ENCODE peak calls at places on chromosomes 7 and 10, in six cellular contexts. B is thoracic aorta; G is psoas muscle; D is CD4-positive, CD25-positive, alpha-beta regulatory T cell; X is pancreas; N is NCI-H1105. W is an unnamed sample.

GRCh38 chr10:102596506-102596971 is 47.7 kb upstream of the TRIM8 start:
- DNase-seq in B (no peak), G (no peak), D (no peak), X (peak; percentile 48), N (peak; percentile 19), W (peak; percentile 47)

GRCh38 chr7:84949067-84949466 is 237.8 kb downstream of the SEMA3D start:
- DNase-seq in B (no peak), G (no peak), D (no peak), X (no peak), N (no peak), W (no peak)

GRCh38 chr7:30206466-30206865 is 71.7 kb downstream of the MTURN start:
- DNase-seq in B (no peak), G (no peak), D (no peak), X (no peak), N (no peak), W (no peak)

GRCh38 chr7:55570939-55571338 is 1.4 kb downstream of the VOPP1 start:
- DNase-seq in B (no peak), G (no peak), D (no peak), X (no peak), N (no peak), W (no peak)

GRCh38 chr7:104363355-104363754 is 35.0 kb downstream of the LHFPL3 start:
- DNase-seq in B (no peak), G (no peak), D (no peak), X (no peak), N (no peak), W (no peak)

GRCh38 chr7:38699481-38699880 is 68.3 kb upstream of the AMPH start:
- DNase-seq in B (no peak), G (no peak), D (no peak), X (no peak), N (no peak), W (no peak)

GRCh38 chr7:35593896-35594295 is 101.0 kb downstream of the HERPUD2 start:
- DNase-seq in B (no peak), G (no peak), D (no peak), X (no peak), N (no peak), W (no peak)

GRCh38 chr7:87220026-87220733 is 648 bp upstream of the TMEM243 start:
- DNase-seq in B (peak; percentile 9), G (peak; percentile 85), D (peak; percentile 77), X (peak; percentile 77), N (peak; percentile 88), W (peak; percentile 85)

GRCh38 chr10:131022981-131023380 is 288.5 kb downstream of the TCERG1L start:
- DNase-seq in B (no peak), G (no peak), D (no peak), X (no peak), N (no peak), W (no peak)

GRCh38 chr7:6205921-6206660 is 66.3 kb downstream of the CYTH3 start:
- DNase-seq in B (no peak), G (no peak), D (no peak), X (no peak), N (no peak), W (no peak)

GRCh38 chr10:127386606-127387327 is 162.3 kb upstream of the NPS start:
- DNase-seq in B (no peak), G (no peak), D (no peak), X (no peak), N (no peak), W (no peak)

GRCh38 chr10:125156739-125157472 is 3.5 kb downstream of the CTBP2 start:
- DNase-seq in B (no peak), G (no peak), D (no peak), X (peak; percentile 53), N (no peak), W (no peak)

GRCh38 chr7:22572292-22572691 is 72.3 kb upstream of the STEAP1B start:
- DNase-seq in B (no peak), G (no peak), D (no peak), X (no peak), N (no peak), W (no peak)

GRCh38 chr10:59319854-59320253 is 42.5 kb downstream of the FAM13C start:
- DNase-seq in B (no peak), G (no peak), D (no peak), X (no peak), N (no peak), W (no peak)

GRCh38 chr7:130349911-130350782 is 5.5 kb downstream of the CPA5 start:
- DNase-seq in B (no peak), G (no peak), D (no peak), X (no peak), N (no peak), W (peak; percentile 36)

GRCh38 chr7:116353614-116354013 is 143.3 kb downstream of the TES start:
- DNase-seq in B (peak; percentile 28), G (no peak), D (no peak), X (peak; percentile 67), N (no peak), W (no peak)

GRCh38 chr10:19819419-19820033 is 3.3 kb downstream of the PLXDC2 start:
- DNase-seq in B (no peak), G (no peak), D (no peak), X (no peak), N (no peak), W (peak; percentile 3)

GRCh38 chr7:114312649-114313048 is 102.0 kb upstream of the FOXP2 start:
- DNase-seq in B (no peak), G (no peak), D (no peak), X (no peak), N (no peak), W (no peak)

GRCh38 chr7:152312316-152312715 is 123.5 kb downstream of the KMT2C start:
- DNase-seq in B (no peak), G (no peak), D (no peak), X (no peak), N (no peak), W (no peak)

GRCh38 chr10:35005868-35006267 is 84.3 kb downstream of the CUL2 start:
- DNase-seq in B (no peak), G (no peak), D (no peak), X (no peak), N (no peak), W (no peak)

GRCh38 chr10:58715056-58715455 is 202.4 kb downstream of the BICC1 start:
- DNase-seq in B (no peak), G (no peak), D (no peak), X (no peak), N (no peak), W (no peak)

GRCh38 chr10:1050555-1050954 is 1.6 kb upstream of the IDI1 start:
- DNase-seq in B (no peak), G (no peak), D (peak; percentile 38), X (no peak), N (no peak), W (no peak)

GRCh38 chr7:462173-463103 is 57.2 kb downstream of the PDGFA start:
- DNase-seq in B (no peak), G (peak; percentile 38), D (no peak), X (peak; percentile 31), N (no peak), W (no peak)

GRCh38 chr7:21299766-21300165 is 128.1 kb upstream of the SP4 start:
- DNase-seq in B (no peak), G (no peak), D (no peak), X (no peak), N (no peak), W (no peak)

GRCh38 chr10:15370212-15370740 is 813 bp downstream of the FAM171A1 start:
- DNase-seq in B (no peak), G (peak; percentile 53), D (no peak), X (peak; percentile 45), N (no peak), W (no peak)

GRCh38 chr10:24866615-24867583 is 85.5 kb downstream of the PRTFDC1 start:
- DNase-seq in B (no peak), G (no peak), D (no peak), X (no peak), N (no peak), W (peak; percentile 56)

GRCh38 chr7:31104361-31105255 is 52.5 kb downstream of the ADCYAP1R1 start:
- DNase-seq in B (no peak), G (no peak), D (no peak), X (no peak), N (no peak), W (no peak)

GRCh38 chr7:101856488-101857357 is 39.3 kb downstream of the CUX1 start:
- DNase-seq in B (peak; percentile 60), G (peak; percentile 95), D (peak; percentile 74), X (peak; percentile 89), N (no peak), W (peak; percentile 23)

GRCh38 chr10:21398549-21399345 is 126.7 kb downstream of the SKIDA1 start:
- DNase-seq in B (no peak), G (no peak), D (no peak), X (no peak), N (no peak), W (no peak)

GRCh38 chr10:126156012-126156411 is 232.3 kb downstream of the ADAM12 start:
- DNase-seq in B (no peak), G (no peak), D (no peak), X (no peak), N (no peak), W (peak; percentile 11)

GRCh38 chr7:127907638-127908040 is 123.6 kb downstream of the LRRC4 start:
- DNase-seq in B (no peak), G (no peak), D (no peak), X (no peak), N (no peak), W (no peak)

GRCh38 chr10:88332526-88333265 is 250.4 kb downstream of the RNLS start:
- DNase-seq in B (no peak), G (no peak), D (no peak), X (no peak), N (no peak), W (no peak)

GRCh38 chr10:34789993-34790506 is 25.0 kb downstream of the PARD3 start:
- DNase-seq in B (no peak), G (no peak), D (no peak), X (no peak), N (no peak), W (peak; percentile 85)

GRCh38 chr10:72509206-72509799 is 116.6 kb downstream of the MICU1 start:
- DNase-seq in B (no peak), G (no peak), D (no peak), X (no peak), N (no peak), W (no peak)

GRCh38 chr10:14681305-14681704 is 93.4 kb downstream of the FAM107B start:
- DNase-seq in B (no peak), G (no peak), D (no peak), X (no peak), N (no peak), W (no peak)